ENCODE peak calls at places on chromosomes 1 and 21, in ten cellular contexts. One of them, this sample, is unnamed. For H4K20me1, the result is how much of the 10 kb centered on the place peaks cover.

GRCh38 chr1:214525535-214526019 is 25.8 kb downstream of the PTPN14 start:
- DNase-seq in fibroblast of lung: peak
- DNase-seq in K562: no peak
- DNase-seq in PC-3: peak
- DNase-seq in Karpas-422: no peak
- DNase-seq in MM.1S: peak
- DNase-seq in neural progenitor cell: no peak
- DNase-seq in GM12878: no peak
- DNase-seq in astrocyte: peak
- DNase-seq in IMR-90: peak
- DNase-seq in this sample: no peak

GRCh38 chr1:199447906-199448305 is 579.6 kb upstream of the NR5A2 start:
- DNase-seq in IMR-90: no peak
- DNase-seq in MM.1S: no peak
- DNase-seq in GM12878: no peak
- DNase-seq in astrocyte: peak
- DNase-seq in PC-3: no peak
- DNase-seq in neural progenitor cell: peak
- DNase-seq in fibroblast of lung: peak
- DNase-seq in Karpas-422: no peak
- DNase-seq in K562: no peak
- DNase-seq in this sample: no peak

GRCh38 chr1:2130156-2130555 is 64.4 kb downstream of the FAAP20 start:
- DNase-seq in GM12878: no peak
- DNase-seq in fibroblast of lung: no peak
- DNase-seq in neural progenitor cell: no peak
- DNase-seq in IMR-90: no peak
- DNase-seq in MM.1S: no peak
- DNase-seq in Karpas-422: no peak
- DNase-seq in K562: no peak
- DNase-seq in PC-3: no peak
- DNase-seq in astrocyte: no peak
- DNase-seq in this sample: no peak

GRCh38 chr21:38478782-38479181 is 19.5 kb downstream of the ERG start:
- DNase-seq in astrocyte: peak
- DNase-seq in Karpas-422: no peak
- DNase-seq in fibroblast of lung: peak
- DNase-seq in neural progenitor cell: no peak
- DNase-seq in PC-3: no peak
- DNase-seq in IMR-90: peak
- DNase-seq in GM12878: no peak
- DNase-seq in K562: no peak
- DNase-seq in MM.1S: peak
- DNase-seq in this sample: peak

GRCh38 chr1:67148516-67149178 is 13.9 kb upstream of the C1orf141 start:
- DNase-seq in MM.1S: no peak
- DNase-seq in K562: no peak
- DNase-seq in IMR-90: no peak
- DNase-seq in fibroblast of lung: no peak
- DNase-seq in PC-3: peak
- DNase-seq in Karpas-422: no peak
- DNase-seq in astrocyte: no peak
- DNase-seq in neural progenitor cell: no peak
- DNase-seq in GM12878: no peak
- DNase-seq in this sample: no peak

GRCh38 chr1:94394247-94394646 is 23.9 kb upstream of the ABCD3 start:
- DNase-seq in astrocyte: no peak
- DNase-seq in neural progenitor cell: no peak
- DNase-seq in GM12878: no peak
- DNase-seq in PC-3: no peak
- DNase-seq in fibroblast of lung: no peak
- DNase-seq in Karpas-422: no peak
- DNase-seq in K562: no peak
- DNase-seq in IMR-90: no peak
- DNase-seq in MM.1S: no peak
- DNase-seq in this sample: no peak

GRCh38 chr1:155324717-155325595 is 4.3 kb downstream of the RUSC1 start:
- DNase-seq in neural progenitor cell: peak
- DNase-seq in K562: peak
- DNase-seq in PC-3: peak
- DNase-seq in MM.1S: peak
- DNase-seq in astrocyte: no peak
- DNase-seq in GM12878: no peak
- DNase-seq in Karpas-422: no peak
- DNase-seq in IMR-90: peak
- DNase-seq in fibroblast of lung: peak
- DNase-seq in this sample: no peak

GRCh38 chr1:228555074-228555989 is 68.2 kb downstream of the RNF187 start:
- DNase-seq in IMR-90: no peak
- DNase-seq in astrocyte: no peak
- DNase-seq in K562: peak
- DNase-seq in PC-3: no peak
- DNase-seq in Karpas-422: no peak
- DNase-seq in fibroblast of lung: no peak
- DNase-seq in MM.1S: no peak
- DNase-seq in GM12878: no peak
- DNase-seq in neural progenitor cell: peak
- DNase-seq in this sample: no peak

GRCh38 chr1:112317556-112317955 is 78.5 kb upstream of the CTTNBP2NL start:
- DNase-seq in astrocyte: no peak
- DNase-seq in K562: no peak
- DNase-seq in GM12878: no peak
- DNase-seq in PC-3: no peak
- DNase-seq in fibroblast of lung: no peak
- DNase-seq in Karpas-422: no peak
- DNase-seq in MM.1S: no peak
- DNase-seq in IMR-90: no peak
- DNase-seq in neural progenitor cell: no peak
- DNase-seq in this sample: no peak

GRCh38 chr21:32214654-32215305 is 64.1 kb downstream of the MIS18A start:
- DNase-seq in IMR-90: no peak
- DNase-seq in neural progenitor cell: no peak
- DNase-seq in K562: no peak
- DNase-seq in GM12878: no peak
- DNase-seq in Karpas-422: no peak
- DNase-seq in MM.1S: no peak
- DNase-seq in PC-3: peak
- DNase-seq in astrocyte: no peak
- DNase-seq in fibroblast of lung: no peak
- DNase-seq in this sample: no peak

GRCh38 chr1:13807213-13807612 is 107.2 kb downstream of the PRDM2 start:
- DNase-seq in PC-3: peak
- DNase-seq in fibroblast of lung: no peak
- DNase-seq in GM12878: no peak
- DNase-seq in neural progenitor cell: peak
- DNase-seq in IMR-90: no peak
- DNase-seq in Karpas-422: peak
- DNase-seq in astrocyte: no peak
- DNase-seq in MM.1S: no peak
- DNase-seq in K562: peak
- DNase-seq in this sample: no peak

DNA sequence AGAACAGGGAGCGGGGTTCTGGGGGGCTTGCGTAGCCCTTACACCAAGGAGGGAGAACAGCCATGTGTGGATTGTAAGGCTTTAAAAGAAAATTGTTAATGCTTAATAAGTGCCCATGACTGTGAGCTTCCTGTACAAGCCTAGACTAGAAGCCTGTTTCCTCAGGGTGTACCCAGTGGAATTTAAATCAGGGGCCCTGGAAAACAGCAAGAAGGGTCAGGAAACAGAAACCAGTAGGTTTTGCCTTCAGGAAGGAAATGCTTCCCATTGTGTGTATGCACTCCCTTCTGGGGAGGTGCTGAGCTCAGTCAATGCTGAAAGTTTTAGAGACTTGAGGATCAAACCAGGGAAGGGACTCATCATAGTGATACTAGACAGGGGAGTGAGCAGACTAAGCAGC is 12.7 kb downstream of the UTP11 start:
- DNase-seq in IMR-90: no peak
- DNase-seq in astrocyte: no peak
- DNase-seq in MM.1S: no peak
- DNase-seq in fibroblast of lung: no peak
- DNase-seq in PC-3: no peak
- DNase-seq in neural progenitor cell: no peak
- DNase-seq in Karpas-422: no peak
- DNase-seq in K562: no peak
- DNase-seq in GM12878: no peak
- DNase-seq in this sample: no peak
- H3K9ac ChIP-seq in IMR-90: no peak
- H3K9ac ChIP-seq in astrocyte: no peak
- H3K9ac ChIP-seq in MM.1S: no peak
- H3K9ac ChIP-seq in fibroblast of lung: no peak
- H3K9ac ChIP-seq in PC-3: no peak
- H3K9ac ChIP-seq in neural progenitor cell: no peak
- H3K9ac ChIP-seq in Karpas-422: no peak
- H3K9ac ChIP-seq in K562: no peak
- H3K9ac ChIP-seq in GM12878: no peak
- H3K9ac ChIP-seq in this sample: peak

DNA sequence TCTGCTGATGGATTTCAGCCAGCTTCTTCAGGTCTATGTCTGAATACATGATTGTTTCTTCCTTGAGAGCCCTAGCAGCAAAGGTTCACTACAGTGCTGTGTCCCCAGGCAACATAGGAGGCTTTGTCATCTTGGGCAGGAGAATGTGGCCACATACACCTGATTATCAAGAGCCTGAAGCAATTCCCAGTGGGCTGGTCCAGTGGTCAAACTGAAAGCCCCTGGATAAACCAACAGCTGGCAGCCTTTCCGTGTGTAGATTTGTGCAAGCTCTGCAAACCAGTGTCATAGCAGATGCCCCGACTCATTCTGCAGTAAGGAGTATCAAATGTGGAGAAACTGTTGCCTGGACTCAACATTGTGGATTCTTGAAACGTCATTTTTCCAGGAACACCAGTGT is 2.3 kb upstream of the GIPC2 start:
- DNase-seq in astrocyte: no peak
- DNase-seq in fibroblast of lung: no peak
- DNase-seq in PC-3: no peak
- DNase-seq in K562: no peak
- DNase-seq in Karpas-422: no peak
- DNase-seq in neural progenitor cell: no peak
- DNase-seq in GM12878: no peak
- DNase-seq in IMR-90: no peak
- DNase-seq in MM.1S: no peak
- DNase-seq in this sample: no peak
- H4K20me1 ChIP-seq in astrocyte: under half
- H4K20me1 ChIP-seq in fibroblast of lung: under half
- H4K20me1 ChIP-seq in PC-3: under half
- H4K20me1 ChIP-seq in K562: under half
- H4K20me1 ChIP-seq in Karpas-422: under half
- H4K20me1 ChIP-seq in neural progenitor cell: under half
- H4K20me1 ChIP-seq in GM12878: under half
- H4K20me1 ChIP-seq in IMR-90: under half
- H4K20me1 ChIP-seq in MM.1S: under half
- H4K20me1 ChIP-seq in this sample: under half

GRCh38 chr1:43659785-43660184 is 9.8 kb downstream of the KDM4A start:
- DNase-seq in fibroblast of lung: no peak
- DNase-seq in IMR-90: no peak
- DNase-seq in GM12878: no peak
- DNase-seq in PC-3: no peak
- DNase-seq in astrocyte: no peak
- DNase-seq in neural progenitor cell: no peak
- DNase-seq in Karpas-422: no peak
- DNase-seq in MM.1S: no peak
- DNase-seq in K562: no peak
- DNase-seq in this sample: no peak

GRCh38 chr1:43659384-43659783 is 9.4 kb downstream of the KDM4A start:
- DNase-seq in neural progenitor cell: no peak
- DNase-seq in PC-3: no peak
- DNase-seq in Karpas-422: no peak
- DNase-seq in K562: no peak
- DNase-seq in fibroblast of lung: no peak
- DNase-seq in GM12878: no peak
- DNase-seq in MM.1S: no peak
- DNase-seq in astrocyte: no peak
- DNase-seq in IMR-90: no peak
- DNase-seq in this sample: no peak

GRCh38 chr1:43664369-43664768 is 14.4 kb downstream of the KDM4A start:
- DNase-seq in fibroblast of lung: no peak
- DNase-seq in IMR-90: no peak
- DNase-seq in astrocyte: no peak
- DNase-seq in PC-3: no peak
- DNase-seq in K562: no peak
- DNase-seq in Karpas-422: no peak
- DNase-seq in GM12878: peak
- DNase-seq in neural progenitor cell: no peak
- DNase-seq in MM.1S: no peak
- DNase-seq in this sample: no peak

GRCh38 chr1:43655953-43656352 is 6.0 kb downstream of the KDM4A start:
- DNase-seq in IMR-90: no peak
- DNase-seq in neural progenitor cell: no peak
- DNase-seq in PC-3: no peak
- DNase-seq in MM.1S: no peak
- DNase-seq in GM12878: no peak
- DNase-seq in K562: no peak
- DNase-seq in astrocyte: no peak
- DNase-seq in fibroblast of lung: no peak
- DNase-seq in Karpas-422: no peak
- DNase-seq in this sample: no peak

DNA sequence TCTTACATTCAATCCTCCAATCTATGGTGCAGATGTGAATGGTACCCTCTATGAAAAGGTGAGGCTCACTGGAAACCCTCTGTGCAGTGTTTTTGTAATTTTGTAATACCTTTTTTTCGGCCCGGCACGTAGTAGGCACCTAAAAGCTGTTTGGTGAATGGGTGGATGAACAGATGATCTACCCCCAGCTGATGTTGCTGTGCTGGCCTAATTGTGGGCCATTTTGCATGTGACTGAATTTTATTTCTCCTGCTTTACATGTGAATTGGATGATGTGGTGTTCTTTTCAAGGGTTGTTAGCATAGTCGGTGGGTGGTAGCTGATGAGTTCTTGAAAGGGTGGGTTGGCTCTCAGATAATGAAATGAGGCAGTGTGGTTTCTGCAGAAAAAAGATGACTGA is 10.4 kb downstream of the KDM4A start:
- DNase-seq in astrocyte: no peak
- DNase-seq in PC-3: no peak
- DNase-seq in Karpas-422: no peak
- DNase-seq in K562: no peak
- DNase-seq in IMR-90: no peak
- DNase-seq in fibroblast of lung: no peak
- DNase-seq in GM12878: no peak
- DNase-seq in neural progenitor cell: no peak
- DNase-seq in MM.1S: no peak
- DNase-seq in this sample: no peak
- H3K9ac ChIP-seq in astrocyte: no peak
- H3K9ac ChIP-seq in PC-3: no peak
- H3K9ac ChIP-seq in Karpas-422: no peak
- H3K9ac ChIP-seq in K562: no peak
- H3K9ac ChIP-seq in IMR-90: no peak
- H3K9ac ChIP-seq in fibroblast of lung: no peak
- H3K9ac ChIP-seq in GM12878: no peak
- H3K9ac ChIP-seq in neural progenitor cell: no peak
- H3K9ac ChIP-seq in MM.1S: no peak
- H3K9ac ChIP-seq in this sample: no peak

DNA sequence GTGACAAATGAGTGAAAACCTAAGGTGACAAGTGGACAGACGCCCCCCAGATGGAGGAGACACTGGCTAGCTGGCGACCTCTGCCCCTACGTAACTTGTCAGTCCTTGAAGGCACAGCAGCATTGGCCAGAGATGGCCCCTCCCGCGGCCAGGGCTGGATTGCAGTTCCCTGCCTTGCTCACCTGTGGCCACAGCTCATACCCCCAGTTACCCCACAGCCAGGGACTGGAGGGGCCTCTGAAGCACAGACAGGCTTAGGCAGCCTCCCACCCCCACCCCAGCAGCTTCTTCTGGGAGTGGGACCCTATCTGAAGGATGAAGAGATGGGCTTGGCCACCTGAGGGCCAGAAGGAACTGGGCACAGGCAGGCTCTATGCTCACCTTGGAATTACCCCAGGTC is 3.7 kb downstream of the HES3 start:
- DNase-seq in Karpas-422: no peak
- DNase-seq in PC-3: no peak
- DNase-seq in GM12878: no peak
- DNase-seq in fibroblast of lung: no peak
- DNase-seq in IMR-90: no peak
- DNase-seq in K562: no peak
- DNase-seq in neural progenitor cell: no peak
- DNase-seq in astrocyte: no peak
- DNase-seq in MM.1S: no peak
- DNase-seq in this sample: no peak
- H4K20me1 ChIP-seq in Karpas-422: under half
- H4K20me1 ChIP-seq in PC-3: under half
- H4K20me1 ChIP-seq in GM12878: under half
- H4K20me1 ChIP-seq in fibroblast of lung: under half
- H4K20me1 ChIP-seq in IMR-90: under half
- H4K20me1 ChIP-seq in K562: half or more
- H4K20me1 ChIP-seq in neural progenitor cell: half or more
- H4K20me1 ChIP-seq in astrocyte: under half
- H4K20me1 ChIP-seq in MM.1S: under half
- H4K20me1 ChIP-seq in this sample: under half